ENCODE peak calls at places on chromosomes 4 and X, in four cellular contexts. X is naive thymus-derived CD4-positive, alpha-beta T cell; Q is tibial artery; L is lung. J is an unnamed sample.

GRCh38 chr4:24686866-24687672 is 102.7 kb upstream of the DHX15 start:
- DNase-seq in Q (no peak), X (no peak), L (no peak), J (peak)

GRCh38 chrX:149453030-149453429 is 52.1 kb downstream of the IDS start:
- DNase-seq in L (no peak), X (no peak), Q (no peak), J (no peak)

GRCh38 chrX:44708470-44708869 is 135.4 kb upstream of the DUSP21 start:
- DNase-seq in X (no peak), L (no peak), Q (no peak), J (no peak)

GRCh38 chr4:107885865-107886264 is 45.5 kb upstream of the CYP2U1 start:
- DNase-seq in L (no peak), Q (no peak), X (no peak), J (no peak)

GRCh38 chrX:29231800-29232199 is 644.6 kb downstream of the IL1RAPL1 start:
- DNase-seq in X (no peak), Q (no peak), L (no peak), J (no peak)

GRCh38 chr4:7150083-7150635 is 42.2 kb upstream of the SORCS2 start:
- DNase-seq in L (no peak), X (no peak), Q (no peak), J (no peak)

GRCh38 chrX:14354541-14354940 is 174.8 kb upstream of the GLRA2 start:
- DNase-seq in L (no peak), Q (no peak), X (no peak), J (no peak)

GRCh38 chr4:48267574-48267973 is 2.1 kb downstream of the TEC start:
- DNase-seq in L (no peak), X (no peak), Q (no peak), J (no peak)

GRCh38 chrX:85851418-85851817 is 195.9 kb downstream of the CHM start:
- DNase-seq in L (peak), Q (no peak), X (no peak), J (no peak)

GRCh38 chr4:101349346-101350064 is 2.2 kb upstream of the PPP3CA start:
- DNase-seq in Q (peak), X (no peak), L (peak), J (no peak)

GRCh38 chr4:168842186-168842585 is 167.9 kb downstream of the CBR4 start:
- DNase-seq in Q (no peak), X (no peak), L (no peak), J (no peak)

GRCh38 chr4:168844261-168845039 is 165.6 kb downstream of the CBR4 start:
- DNase-seq in L (no peak), X (no peak), Q (no peak), J (no peak)

GRCh38 chr4:168845897-168846296 is 164.2 kb downstream of the CBR4 start:
- DNase-seq in L (no peak), Q (no peak), X (no peak), J (no peak)

GRCh38 chr4:168841682-168842019 is 168.4 kb downstream of the CBR4 start:
- DNase-seq in L (no peak), X (no peak), Q (no peak), J (no peak)

DNA sequence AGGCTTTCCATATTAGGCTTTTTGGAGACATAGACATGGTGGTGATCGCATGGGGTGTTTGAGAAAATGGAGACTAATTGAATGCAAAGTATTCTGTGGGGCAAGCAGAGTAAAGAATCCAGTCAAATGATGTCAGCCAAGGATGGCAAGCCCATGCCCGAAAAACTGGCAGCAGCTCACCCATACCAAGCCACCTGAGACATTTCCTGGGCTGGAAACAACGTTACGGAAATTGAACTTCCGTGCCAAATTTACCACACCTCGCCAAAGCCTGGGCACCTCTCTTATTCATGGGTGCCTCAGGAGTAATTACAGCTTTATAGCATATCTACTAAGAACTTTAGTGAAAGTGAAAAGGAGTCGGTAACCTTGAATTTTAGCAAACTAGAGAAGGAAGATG is 166.4 kb downstream of the CBR4 start:
- DNase-seq in Q (no peak), X (no peak), L (no peak), J (no peak)
- H3K27ac ChIP-seq in Q (peak), X (no peak), L (no peak), J (no peak)

DNA sequence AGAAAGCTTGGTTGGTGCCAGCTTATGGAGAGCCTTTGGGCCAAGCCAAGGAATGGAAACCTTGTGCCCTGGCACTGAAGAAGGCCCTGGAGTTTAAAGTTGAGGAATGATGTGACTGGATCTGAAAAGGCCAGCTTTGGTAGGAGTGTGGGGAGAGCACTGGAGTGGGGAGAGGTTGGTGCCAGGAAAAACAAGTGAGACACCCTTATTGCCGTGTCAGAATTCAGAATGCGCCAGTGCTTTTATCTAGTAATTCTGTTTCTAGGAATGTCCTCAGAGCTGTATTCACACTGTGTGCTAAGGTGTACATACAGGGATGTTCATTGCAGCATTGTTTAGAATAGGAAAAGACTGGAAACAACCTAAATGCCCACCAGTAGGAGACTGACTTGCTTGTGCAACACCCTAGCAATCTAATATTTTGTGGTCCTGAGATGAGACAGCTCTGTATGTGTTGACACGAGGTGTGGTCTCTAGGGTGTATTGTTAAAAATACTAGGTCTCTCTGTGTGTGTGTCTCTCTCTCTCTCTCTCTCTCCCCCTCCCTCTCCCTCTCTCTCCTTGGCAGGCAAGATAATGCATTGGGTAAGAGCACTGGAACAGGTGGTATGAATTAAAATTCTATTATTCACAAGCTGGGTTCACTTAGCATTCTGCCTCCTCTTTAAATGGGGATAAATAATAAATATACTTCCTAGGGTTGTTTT is 107.8 kb downstream of the GATB start:
- DNase-seq in Q (no peak), X (no peak), L (no peak), J (no peak)
- H3K27ac ChIP-seq in Q (no peak), X (no peak), L (no peak), J (no peak)

DNA sequence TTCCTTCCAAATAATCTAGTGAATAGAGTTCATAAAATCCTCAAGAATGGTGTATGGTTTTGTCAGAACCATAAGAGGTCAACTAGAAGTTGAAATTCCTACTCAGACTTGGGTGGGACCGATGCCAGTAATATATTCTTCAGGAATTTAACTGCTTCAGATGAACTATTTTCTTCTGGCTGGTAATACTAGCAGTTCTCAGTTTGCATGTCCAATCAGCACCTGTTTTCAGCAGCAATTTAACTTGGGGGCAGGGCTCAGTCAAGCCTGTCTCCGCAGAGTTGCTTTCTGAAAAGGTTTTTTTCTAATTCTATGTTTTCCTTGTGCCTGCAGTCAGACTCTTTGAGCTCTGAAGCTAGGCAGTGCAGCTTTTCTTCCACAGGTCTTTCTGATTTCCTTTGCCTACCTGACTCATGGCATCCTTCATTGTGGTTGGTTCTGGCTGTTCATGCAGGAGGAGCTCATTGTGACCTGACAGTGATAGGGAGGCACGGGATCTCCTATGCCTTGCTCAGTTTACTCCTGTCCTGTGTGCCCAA is 17.3 kb upstream of the FMR1 start:
- DNase-seq in L (no peak), Q (no peak), X (no peak), J (no peak)
- H3K27ac ChIP-seq in L (no peak), Q (no peak), X (no peak), J (no peak)

GRCh38 chr4:121726642-121727268 is 30.0 kb upstream of the ANXA5 start:
- DNase-seq in L (no peak), Q (no peak), X (no peak), J (peak)

GRCh38 chr4:121724671-121725070 is 27.9 kb upstream of the ANXA5 start:
- DNase-seq in L (no peak), Q (no peak), X (no peak), J (no peak)

GRCh38 chr4:121720109-121720508 is 23.3 kb upstream of the ANXA5 start:
- DNase-seq in X (no peak), L (no peak), Q (no peak), J (no peak)

GRCh38 chr4:121717680-121718237 is 21.0 kb upstream of the ANXA5 start:
- DNase-seq in Q (no peak), L (no peak), X (no peak), J (no peak)

GRCh38 chr4:121721700-121722099 is 24.9 kb upstream of the ANXA5 start:
- DNase-seq in Q (no peak), L (no peak), X (no peak), J (no peak)
- H3K27ac ChIP-seq in Q (no peak), L (no peak), X (no peak), J (no peak)